ENCODE peak calls at places on chromosome 22, in seven cellular contexts. S is K562, H is SK-N-SH, D is HCT116, F is H1, C is HepG2, R is GM12878. G is an unnamed sample.

GRCh38 chr22:25409240-25409639 is 155.2 kb upstream of the GRK3 start:
- DNase-seq in F (no peak), D (no peak), H (no peak), S (no peak), R (no peak), C (no peak), G (no peak)

GRCh38 chr22:18031670-18032454 is 7.5 kb upstream of the MICAL3 start:
- DNase-seq in F (no peak), D (peak; percentile 82), H (no peak), R (no peak), C (no peak), S (no peak), G (no peak)

GRCh38 chr22:19377565-19378361 is 53.8 kb downstream of the HIRA start:
- DNase-seq in C (no peak), H (no peak), D (no peak), S (no peak), R (no peak), F (no peak), G (no peak)

GRCh38 chr22:17234144-17234623 is 14.9 kb upstream of the ADA2 start:
- DNase-seq in C (no peak), R (no peak), H (no peak), F (peak; percentile 88), S (peak; percentile 26), D (peak; percentile 34), G (peak; percentile 87)

GRCh38 chr22:27805841-27806240 is 4.3 kb upstream of the MN1 start:
- DNase-seq in F (no peak), C (no peak), R (no peak), S (no peak), D (no peak), H (no peak), G (no peak)

GRCh38 chr22:24695958-24696511 is 78.5 kb downstream of the PIWIL3 start:
- DNase-seq in S (peak; percentile 36), R (no peak), H (no peak), D (no peak), C (no peak), F (peak; percentile 70), G (no peak)

GRCh38 chr22:41781508-41781906 is 19.0 kb upstream of the CCDC134 start:
- DNase-seq in D (no peak), C (no peak), R (no peak), H (no peak), F (no peak), S (no peak), G (no peak)

GRCh38 chr22:19051381-19051780 is 70.8 kb downstream of the DGCR2 start:
- DNase-seq in S (no peak), H (no peak), C (no peak), F (no peak), D (no peak), R (no peak), G (no peak)

GRCh38 chr22:46577361-46578249 is 40.2 kb upstream of the CELSR1 start:
- DNase-seq in R (no peak), C (no peak), F (no peak), S (peak; percentile 66), H (peak; percentile 76), D (no peak), G (no peak)

GRCh38 chr22:43153916-43154315 is 2.6 kb downstream of the TSPO start:
- DNase-seq in S (no peak), C (no peak), D (no peak), F (no peak), R (no peak), H (no peak), G (no peak)

GRCh38 chr22:25698461-25698860 is 43.5 kb upstream of the MYO18B start:
- DNase-seq in H (no peak), C (no peak), F (no peak), R (no peak), S (no peak), D (no peak), G (no peak)

GRCh38 chr22:23405366-23405851 is 174.7 kb downstream of the IGLL1 start:
- DNase-seq in D (no peak), S (no peak), C (no peak), H (no peak), F (no peak), R (no peak), G (no peak)

GRCh38 chr22:25942126-25942988 is 200.4 kb downstream of the MYO18B start:
- DNase-seq in F (no peak), R (no peak), H (no peak), D (no peak), S (no peak), C (no peak), G (no peak)

GRCh38 chr22:45553333-45554039 is 50.8 kb downstream of the FBLN1 start:
- DNase-seq in F (peak; percentile 95), R (no peak), C (peak; percentile 73), H (peak; percentile 95), D (peak; percentile 63), S (peak; percentile 68), G (peak; percentile 64)

GRCh38 chr22:42973536-42973881 is 41.4 kb downstream of the PACSIN2 start:
- DNase-seq in C (no peak), F (no peak), D (no peak), H (no peak), S (no peak), R (no peak), G (no peak)

GRCh38 chr22:20298803-20299735 is 20.8 kb downstream of the DGCR6L start:
- DNase-seq in D (peak; percentile 71), H (peak; percentile 95), S (peak; percentile 100), R (no peak), F (peak; percentile 98), C (peak; percentile 20), G (peak; percentile 18)

DNA sequence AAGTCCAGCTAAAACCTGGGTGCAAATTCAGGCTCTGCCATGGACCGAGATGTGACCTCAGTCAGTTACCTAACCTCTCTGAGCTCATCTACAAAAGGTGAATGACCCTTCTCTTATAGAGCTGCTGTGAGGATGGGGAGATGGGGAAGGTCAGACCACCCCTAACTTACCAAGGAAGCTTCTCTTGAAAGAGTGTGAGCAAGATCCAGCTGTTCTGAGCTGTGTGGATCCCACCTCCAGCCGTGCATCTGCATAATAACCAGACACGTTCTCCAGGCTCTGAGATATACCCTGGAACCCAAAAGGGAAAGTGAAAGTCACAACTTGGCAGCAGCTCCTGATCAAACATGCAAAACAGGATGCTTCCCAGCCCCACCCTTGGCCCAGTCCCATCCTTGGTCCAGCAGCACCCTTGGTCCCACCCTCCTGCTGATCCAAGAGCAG is at the start of gene APOL3:
- DNase-seq in C (no peak), R (peak; percentile 60), D (no peak), F (no peak), S (no peak), H (no peak), G (no peak)
- H3K4me1 ChIP-seq in C (peaks cover 61% of the 10 kb centered on the region), R (peaks cover 67% of the 10 kb centered on the region), D (no peaks in the 10 kb centered on the region), F (peaks cover 6% of the 10 kb centered on the region), S (peaks cover 13% of the 10 kb centered on the region), H (peaks cover 7% of the 10 kb centered on the region), G (peaks cover 2% of the 10 kb centered on the region)

GRCh38 chr22:21951931-21952465 is 650 bp downstream of the PPM1F start:
- DNase-seq in C (no peak), R (no peak), F (peak; percentile 74), D (no peak), S (no peak), H (peak; percentile 59), G (no peak)

GRCh38 chr22:21949569-21949918 is 3.1 kb downstream of the PPM1F start:
- DNase-seq in S (no peak), C (no peak), H (no peak), R (no peak), D (no peak), F (no peak), G (no peak)

GRCh38 chr22:21952586-21953571 is at the start of gene PPM1F:
- DNase-seq in H (peak; percentile 99), S (peak; percentile 100), C (peak; percentile 57), R (peak; percentile 8), F (peak; percentile 97), D (no peak), G (peak; percentile 25)

GRCh38 chr22:21949948-21950347 is 2.7 kb downstream of the PPM1F start:
- DNase-seq in C (no peak), R (no peak), H (no peak), D (no peak), F (no peak), S (no peak), G (no peak)

GRCh38 chr22:21951062-21951461 is 1.6 kb downstream of the PPM1F start:
- DNase-seq in C (no peak), R (no peak), F (no peak), S (no peak), D (no peak), H (no peak), G (no peak)
- TF ChIP-seq YY1 in C (no peak), R (no peak), F (no peak), S (no peak), D (no peak), H (no peak), G (no peak)

GRCh38 chr22:36022697-36023096 is 5.9 kb downstream of the RBFOX2 start:
- DNase-seq in D (no peak), H (no peak), F (no peak), R (no peak), C (no peak), S (no peak), G (no peak)

GRCh38 chr22:36017661-36018091 is 10.9 kb downstream of the RBFOX2 start:
- DNase-seq in C (no peak), F (no peak), H (peak; percentile 68), S (no peak), D (no peak), R (peak; percentile 68), G (no peak)

GRCh38 chr22:36016656-36017055 is 12.0 kb downstream of the RBFOX2 start:
- DNase-seq in S (no peak), C (no peak), D (no peak), F (no peak), H (no peak), R (no peak), G (no peak)

GRCh38 chr22:36022162-36022561 is 6.5 kb downstream of the RBFOX2 start:
- DNase-seq in D (no peak), S (no peak), H (no peak), C (no peak), R (no peak), F (no peak), G (no peak)

DNA sequence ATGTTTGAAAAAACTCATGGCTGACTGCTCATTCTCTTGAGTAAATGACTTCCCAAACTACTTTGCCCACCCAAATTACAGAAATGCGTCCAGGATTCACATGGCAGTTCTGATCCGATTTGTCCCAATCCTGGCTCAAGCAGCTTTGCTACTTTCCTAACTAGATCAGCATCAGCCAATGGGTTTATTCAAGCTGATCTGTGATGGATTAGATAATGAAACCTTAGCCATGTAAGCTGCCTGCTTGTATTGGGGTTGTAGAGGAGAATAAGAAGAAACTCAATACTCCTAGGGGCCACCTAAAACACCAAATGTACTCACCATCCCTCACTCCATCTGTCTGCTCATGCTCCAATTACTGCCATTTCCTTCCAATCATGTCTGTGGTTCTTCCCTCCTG is 7.0 kb downstream of the RBFOX2 start:
- DNase-seq in R (no peak), D (no peak), C (no peak), S (no peak), H (no peak), F (no peak), G (no peak)
- H3K4me1 ChIP-seq in R (peaks cover 3% of the 10 kb centered on the region), D (no peaks in the 10 kb centered on the region), C (peaks cover 25% of the 10 kb centered on the region), S (peaks cover 11% of the 10 kb centered on the region), H (peaks cover 42% of the 10 kb centered on the region), F (no peaks in the 10 kb centered on the region), G (no peaks in the 10 kb centered on the region)

DNA sequence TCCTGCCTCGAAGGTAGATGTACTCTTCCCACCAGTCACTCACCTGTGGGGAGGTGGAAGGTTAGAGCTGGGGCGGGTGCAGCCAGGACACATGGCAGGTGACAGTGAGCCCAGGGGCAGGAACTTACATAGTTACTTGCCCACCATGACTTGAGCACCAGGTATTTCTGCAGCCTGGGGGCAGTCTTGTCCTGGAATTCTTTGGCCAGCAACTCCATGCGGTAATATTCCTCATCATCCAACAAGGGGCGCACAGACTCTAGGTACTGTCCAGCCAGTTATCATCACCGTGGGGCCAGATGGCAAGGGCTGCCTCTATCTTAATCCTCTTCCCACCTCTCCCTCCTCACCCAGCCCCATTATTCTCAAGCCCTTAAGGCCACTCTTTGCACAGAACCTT is 2.2 kb downstream of the CPT1B start:
- DNase-seq in D (peak; percentile 52), R (no peak), C (peak; percentile 81), F (no peak), S (peak; percentile 39), H (peak; percentile 64), G (no peak)
- TF ChIP-seq YY1 in D (no peak), R (no peak), C (no peak), F (no peak), S (no peak), H (no peak), G (no peak)

G was measured in NT2/D1.